ENCODE peak calls at places on chromosomes 5 and 9, in ten cellular contexts. Y is stimulated activated CD8-positive, alpha-beta memory T cell treated with anti-CD3 and anti-CD28 coated beads, Interleukin-2, amount 100 ng/mL, for 1 hour; L is sciatic nerve; U is LHCN-M2; O is T-helper 1 cell; N is NCI-H146; W is endothelial cell; B is posterior vena cava; T is posterior cingulate gyrus; J is nucleus accumbens. Z is an unnamed sample.

GRCh38 chr5:74034738-74035137 is 408.7 kb downstream of the ARHGEF28 start:
- DNase-seq in Y (no peak), L (no peak), U (peak), O (no peak), N (no peak), W (no peak), B (no peak), T (peak), J (no peak), Z (no peak)

GRCh38 chr5:172595591-172596455 is 45.2 kb upstream of the NEURL1B start:
- DNase-seq in Y (no peak), L (no peak), U (no peak), O (no peak), N (no peak), W (no peak), B (peak), T (no peak), J (no peak), Z (no peak)

GRCh38 chr5:159616967-159617366 is 286.7 kb upstream of the IL12B start:
- DNase-seq in Y (no peak), L (no peak), U (peak), O (no peak), N (no peak), W (no peak), B (no peak), T (peak), J (no peak), Z (no peak)

GRCh38 chr9:129160712-129161533 is 17.1 kb downstream of the IER5L start:
- DNase-seq in Y (no peak), L (no peak), U (peak), O (no peak), N (no peak), W (no peak), B (no peak), T (no peak), J (no peak), Z (no peak)

GRCh38 chr5:149486726-149487635 is 64.3 kb downstream of the CSNK1A1 start:
- DNase-seq in Y (no peak), L (no peak), U (peak), O (no peak), N (no peak), W (no peak), B (no peak), T (no peak), J (no peak), Z (no peak)

GRCh38 chr5:90473321-90474234 is 993 bp downstream of the MBLAC2 start:
- DNase-seq in Y (no peak), L (peak), U (peak), O (peak), N (peak), W (peak), B (peak), T (peak), J (peak), Z (peak)

GRCh38 chr9:137416563-137417151 is 6.3 kb downstream of the EXD3 start:
- DNase-seq in Y (no peak), L (no peak), U (no peak), O (no peak), N (no peak), W (no peak), B (no peak), T (peak), J (no peak), Z (no peak)

GRCh38 chr5:6750951-6751685 is 37.9 kb downstream of the TENT4A start:
- DNase-seq in Y (no peak), L (peak), U (no peak), O (no peak), N (no peak), W (no peak), B (peak), T (no peak), J (no peak), Z (no peak)

GRCh38 chr5:122908662-122909061 is 63.2 kb downstream of the SNX24 start:
- DNase-seq in Y (no peak), L (no peak), U (no peak), O (no peak), N (no peak), W (no peak), B (no peak), T (no peak), J (no peak), Z (no peak)

GRCh38 chr5:178672635-178673034 is 45.8 kb upstream of the CLK4 start:
- DNase-seq in Y (no peak), L (no peak), U (no peak), O (no peak), N (no peak), W (no peak), B (no peak), T (no peak), J (no peak), Z (no peak)

GRCh38 chr9:32550046-32550608 is 2.0 kb upstream of the SMIM27 start:
- DNase-seq in Y (no peak), L (no peak), U (peak), O (no peak), N (no peak), W (no peak), B (no peak), T (no peak), J (no peak), Z (peak)

GRCh38 chr5:93425102-93425501 is 155.9 kb downstream of the NR2F1-AS1 start:
- DNase-seq in Y (no peak), L (no peak), U (no peak), O (no peak), N (no peak), W (no peak), B (no peak), T (peak), J (peak), Z (no peak)

GRCh38 chr9:134639994-134640393 is 1.6 kb upstream of the COL5A1 start:
- DNase-seq in Y (no peak), L (no peak), U (no peak), O (no peak), N (no peak), W (no peak), B (no peak), T (no peak), J (no peak), Z (no peak)

GRCh38 chr9:130209422-130209821 is 37.2 kb downstream of the NCS1 start:
- DNase-seq in Y (no peak), L (no peak), U (no peak), O (no peak), N (no peak), W (no peak), B (no peak), T (no peak), J (no peak), Z (no peak)

GRCh38 chr5:863244-863805 is 12.5 kb upstream of the ZDHHC11 start:
- DNase-seq in Y (no peak), L (no peak), U (no peak), O (no peak), N (no peak), W (no peak), B (no peak), T (peak), J (no peak), Z (no peak)

Z was measured in OCI-LY7.